ENCODE peak calls at places on chromosomes 11 and 22, in six cellular contexts. S is transverse colon, H is K562, M is esophagus muscularis mucosa, L is stomach, A is SK-N-SH. W is an unnamed sample.

GRCh38 chr11:65297026-65297667 is 17.5 kb upstream of the CDC42EP2 start:
- DNase-seq in M (no peak), L (no peak), H (no peak), S (no peak), A (no peak), W (no peak)

GRCh38 chr11:65208785-65209710 is 27.3 kb downstream of the CAPN1 start:
- DNase-seq in H (no peak), M (no peak), A (no peak), S (peak; percentile 52), L (peak; percentile 15), W (no peak)

GRCh38 chr11:45554230-45554967 is 111.0 kb downstream of the CHST1 start:
- DNase-seq in L (no peak), S (no peak), M (no peak), A (no peak), H (no peak), W (no peak)

GRCh38 chr11:13963949-13964770 is 1.6 kb downstream of the SPON1 start:
- DNase-seq in L (no peak), S (peak; percentile 62), H (no peak), M (no peak), A (peak; percentile 39), W (no peak)

GRCh38 chr22:50247748-50248147 is 2.9 kb upstream of the TUBGCP6 start:
- DNase-seq in S (peak; percentile 77), L (peak; percentile 78), H (peak; percentile 30), A (peak; percentile 81), M (no peak), W (no peak)

GRCh38 chr22:48939441-48940265 is 888.0 kb downstream of the BRD1 start:
- DNase-seq in S (peak; percentile 2), L (peak; percentile 19), M (peak; percentile 70), A (no peak), H (no peak), W (peak; percentile 76)

GRCh38 chr11:124898711-124899110 is 1.0 kb upstream of the ROBO4 start:
- DNase-seq in S (no peak), A (peak; percentile 20), L (no peak), M (no peak), H (no peak), W (no peak)

GRCh38 chr22:44023404-44024287 is 456 bp upstream of the PARVB start:
- DNase-seq in S (peak; percentile 50), A (peak; percentile 87), H (peak; percentile 80), M (no peak), L (peak; percentile 54), W (no peak)

GRCh38 chr11:33774356-33775063 is at the start of gene FBXO3:
- DNase-seq in S (peak; percentile 91), A (peak; percentile 98), L (peak; percentile 90), M (peak; percentile 97), H (peak; percentile 98), W (peak; percentile 92)

GRCh38 chr11:132838621-132839020 is 693.7 kb downstream of the OPCML start:
- DNase-seq in H (no peak), M (no peak), L (no peak), S (no peak), A (no peak), W (no peak)

GRCh38 chr11:14974723-14975587 is 2.8 kb upstream of the CALCA start:
- DNase-seq in M (no peak), H (peak; percentile 41), L (peak; percentile 49), A (peak; percentile 65), S (peak; percentile 47), W (no peak)

GRCh38 chr11:61042537-61042936 is 59.8 kb upstream of the CD5 start:
- DNase-seq in S (no peak), A (no peak), H (no peak), L (no peak), M (no peak), W (no peak)

GRCh38 chr22:31102441-31103081 is 4.8 kb downstream of the SELENOM start:
- DNase-seq in S (peak; percentile 79), A (no peak), H (no peak), M (peak; percentile 97), L (peak; percentile 69), W (peak; percentile 94)

GRCh38 chr11:75558939-75559843 is 2.9 kb upstream of the SERPINH1 start:
- DNase-seq in S (no peak), M (no peak), L (no peak), A (no peak), H (peak; percentile 65), W (no peak)

GRCh38 chr22:46007003-46007847 is 30.3 kb upstream of the WNT7B start:
- DNase-seq in S (peak; percentile 45), A (peak; percentile 48), M (no peak), H (no peak), L (peak; percentile 69), W (peak; percentile 88)

GRCh38 chr11:123392813-123393212 is 37.3 kb upstream of the GRAMD1B start:
- DNase-seq in L (no peak), M (no peak), A (no peak), S (no peak), H (no peak), W (no peak)

GRCh38 chr22:39248254-39248653 is 3.5 kb upstream of the PDGFB start:
- DNase-seq in A (no peak), L (no peak), S (no peak), M (no peak), H (no peak), W (no peak)

GRCh38 chr11:112268406-112268805 is 7.7 kb upstream of the PLET1 start:
- DNase-seq in M (no peak), L (no peak), S (no peak), A (no peak), H (no peak), W (no peak)

GRCh38 chr11:71452354-71453020 is 516 bp upstream of the NADSYN1 start:
- DNase-seq in L (peak; percentile 63), M (no peak), A (no peak), S (peak; percentile 71), H (no peak), W (peak; percentile 79)

GRCh38 chr22:27512283-27512761 is 289.2 kb downstream of the MN1 start:
- DNase-seq in L (peak; percentile 79), A (no peak), S (peak; percentile 43), M (no peak), H (no peak), W (peak; percentile 74)

GRCh38 chr11:117898059-117898458 is 21.6 kb upstream of the FXYD6 start:
- DNase-seq in S (no peak), L (no peak), M (no peak), H (no peak), A (no peak), W (peak; percentile 47)

GRCh38 chr11:82864268-82864667 is 36.0 kb downstream of the PRCP start:
- DNase-seq in A (peak; percentile 54), S (peak; percentile 44), L (peak; percentile 42), H (no peak), M (no peak), W (peak; percentile 81)

GRCh38 chr11:92707173-92707619 is 262.3 kb upstream of the MTNR1B start:
- DNase-seq in L (no peak), M (no peak), S (no peak), H (no peak), A (no peak), W (no peak)

GRCh38 chr11:66015094-66015881 is 3.5 kb downstream of the CST6 start:
- DNase-seq in A (no peak), L (no peak), S (no peak), H (no peak), M (no peak), W (no peak)

GRCh38 chr22:39534591-39535301 is 2.2 kb upstream of the RPS19BP1 start:
- DNase-seq in S (peak; percentile 89), L (peak; percentile 91), A (peak; percentile 83), H (peak; percentile 72), M (peak; percentile 94), W (peak; percentile 93)

GRCh38 chr22:44403166-44403565 is 90.4 kb upstream of the SHISAL1 start:
- DNase-seq in M (no peak), H (no peak), S (no peak), L (no peak), A (no peak), W (no peak)

GRCh38 chr11:123238297-123238696 is 43.2 kb upstream of the CLMP start:
- DNase-seq in S (no peak), L (no peak), M (peak; percentile 93), A (no peak), H (no peak), W (peak; percentile 89)

GRCh38 chr11:132202621-132203020 is 832.2 kb downstream of the NTM start:
- DNase-seq in S (no peak), M (no peak), A (no peak), L (no peak), H (no peak), W (no peak)

GRCh38 chr11:35605691-35606090 is 12.6 kb upstream of the FJX1 start:
- DNase-seq in M (no peak), L (no peak), A (no peak), S (no peak), H (no peak), W (no peak)

GRCh38 chr11:120326228-120326627 is 1.1 kb downstream of the TLCD5 start:
- DNase-seq in S (no peak), A (no peak), H (no peak), M (no peak), L (no peak), W (no peak)
- H3K27me3 ChIP-seq in S (peaks cover 24% of the 10 kb centered on the region), A (no peaks in the 10 kb centered on the region), H (peaks cover 25% of the 10 kb centered on the region), M (no peaks in the 10 kb centered on the region), L (peaks cover 8% of the 10 kb centered on the region), W (no peaks in the 10 kb centered on the region)

DNA sequence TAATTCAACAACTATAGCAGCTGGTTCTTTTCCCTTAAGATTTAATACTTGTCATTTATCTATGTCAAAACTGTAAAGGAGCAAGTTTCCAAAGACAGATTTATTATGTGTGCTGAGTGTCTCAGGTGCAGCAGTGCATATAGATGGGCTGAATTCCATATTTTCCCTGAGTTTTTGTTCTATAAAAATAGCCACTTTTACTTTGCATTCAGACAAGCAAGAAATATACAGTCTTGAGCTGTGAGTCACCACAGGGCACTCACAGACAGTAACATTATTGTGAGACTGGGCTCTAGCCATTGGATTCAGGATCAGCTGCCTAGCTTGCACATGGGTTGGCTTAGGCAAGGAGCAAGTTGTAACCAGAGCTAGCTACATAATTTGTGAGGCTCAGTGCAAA is 173.8 kb downstream of the CSNK2A3 start:
- DNase-seq in M (no peak), H (no peak), A (no peak), S (no peak), L (no peak), W (no peak)
- TF ChIP-seq EP300 in M (no peak), H (no peak), A (no peak), S (no peak), L (no peak), W (no peak)

DNA sequence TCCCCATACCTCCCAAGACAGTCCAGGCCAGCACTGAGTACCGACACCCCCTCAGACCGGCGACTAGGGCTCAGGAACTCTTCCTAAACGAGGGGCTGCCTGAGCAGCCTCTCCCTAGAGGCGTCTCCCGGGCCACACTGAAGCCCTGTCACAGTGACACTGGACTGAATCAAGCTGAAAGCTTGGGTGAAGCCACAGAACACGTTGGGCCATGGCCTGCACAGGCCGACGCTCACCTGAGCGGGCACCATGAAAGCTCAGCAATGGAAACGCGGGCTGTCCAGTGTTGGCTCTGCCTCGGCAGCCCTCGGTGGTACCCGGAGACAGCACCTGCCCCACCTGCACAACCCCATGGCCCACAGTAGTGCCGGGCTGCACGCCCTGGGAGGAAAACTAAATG is 42.7 kb upstream of the MOB2 start:
- DNase-seq in A (no peak), H (no peak), M (no peak), S (no peak), L (no peak), W (no peak)
- TF ChIP-seq POLR2AphosphoS5 in A (no peak), H (no peak), M (no peak), S (no peak), L (no peak), W (no peak)

DNA sequence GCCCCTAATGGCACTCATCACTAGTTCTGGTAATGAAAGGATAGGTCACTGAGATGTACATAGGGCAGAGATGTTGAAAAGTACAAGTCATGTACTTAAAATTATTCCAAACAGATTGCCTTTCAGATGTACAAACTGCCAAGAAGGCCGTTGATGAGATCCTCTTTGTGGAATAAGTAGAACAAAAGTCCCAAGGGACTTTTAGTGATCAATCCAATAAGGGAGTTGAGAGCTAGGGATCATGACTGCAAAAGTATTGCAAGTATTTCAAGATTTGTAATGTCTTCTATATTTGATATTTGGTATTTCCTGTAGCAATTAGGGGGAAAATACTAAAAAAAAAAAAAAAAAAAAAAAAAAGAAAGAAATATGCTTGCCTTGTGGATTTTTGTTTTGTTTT is 82.2 kb downstream of the ATG16L2 start:
- DNase-seq in M (no peak), A (no peak), S (no peak), L (no peak), H (no peak), W (no peak)
- H3K27me3 ChIP-seq in M (no peaks in the 10 kb centered on the region), A (no peaks in the 10 kb centered on the region), S (no peaks in the 10 kb centered on the region), L (no peaks in the 10 kb centered on the region), H (no peaks in the 10 kb centered on the region), W (no peaks in the 10 kb centered on the region)

W was measured in suprapubic skin.